ENCODE peak calls at places on chromosomes 2 and 18, in nine cellular contexts. D, R, H, N, E, A, U, P and W are unnamed samples.

GRCh38 chr2:54628418-54628817 is 95.0 kb upstream of the EML6 start:
- DNase-seq in D (no peak), R (no peak), H (no peak), N (no peak), E (no peak), A (no peak), U (no peak), P (no peak), W (no peak)

GRCh38 chr2:144389151-144389929 is 130.6 kb downstream of the ZEB2 start:
- DNase-seq in D (no peak), R (no peak), H (peak; percentile 54), N (no peak), E (peak; percentile 33), A (peak; percentile 45), U (peak; percentile 21), P (no peak), W (no peak)

GRCh38 chr2:127864877-127865276 is 6.9 kb upstream of the POLR2D start:
- DNase-seq in D (no peak), R (no peak), H (peak; percentile 88), N (no peak), E (peak; percentile 64), A (peak; percentile 38), U (peak; percentile 89), P (no peak), W (no peak)

GRCh38 chr2:95525294-95526035 is 40.9 kb upstream of the TRIM43B start:
- DNase-seq in D (no peak), R (no peak), H (peak; percentile 77), N (peak; percentile 26), E (peak; percentile 61), A (peak; percentile 43), U (peak; percentile 45), P (no peak), W (no peak)

GRCh38 chr2:191302459-191303155 is 57.4 kb downstream of the MYO1B start:
- DNase-seq in D (no peak), R (no peak), H (no peak), N (peak; percentile 18), E (no peak), A (no peak), U (no peak), P (peak; percentile 31), W (no peak)

GRCh38 chr18:10524507-10525425 is 1.1 kb upstream of the NAPG start:
- DNase-seq in D (no peak), R (peak; percentile 65), H (no peak), N (no peak), E (no peak), A (no peak), U (no peak), P (no peak), W (no peak)

GRCh38 chr2:205758051-205758450 is 75.8 kb downstream of the NRP2 start:
- DNase-seq in D (no peak), R (peak; percentile 82), H (no peak), N (no peak), E (no peak), A (no peak), U (no peak), P (peak; percentile 81), W (no peak)

GRCh38 chr2:172079416-172079815 is 5.9 kb upstream of the DLX1 start:
- DNase-seq in D (no peak), R (no peak), H (no peak), N (no peak), E (no peak), A (no peak), U (no peak), P (no peak), W (no peak)

GRCh38 chr2:10575566-10576300 is 114.0 kb downstream of the NOL10 start:
- DNase-seq in D (no peak), R (peak; percentile 60), H (no peak), N (no peak), E (no peak), A (no peak), U (no peak), P (peak; percentile 82), W (no peak)

GRCh38 chr2:116585654-116586053 is 1228.8 kb upstream of the DDX18 start:
- DNase-seq in D (no peak), R (no peak), H (no peak), N (no peak), E (no peak), A (no peak), U (no peak), P (no peak), W (no peak)

GRCh38 chr2:21228041-21228895 is 104.5 kb downstream of the TDRD15 start:
- DNase-seq in D (no peak), R (no peak), H (peak; percentile 42), N (no peak), E (no peak), A (no peak), U (peak; percentile 14), P (no peak), W (no peak)

GRCh38 chr2:16134436-16135165 is 194.3 kb downstream of the MYCN start:
- DNase-seq in D (no peak), R (no peak), H (no peak), N (no peak), E (no peak), A (no peak), U (no peak), P (no peak), W (no peak)

GRCh38 chr18:68233043-68233442 is 481.9 kb downstream of the TMX3 start:
- DNase-seq in D (no peak), R (no peak), H (no peak), N (no peak), E (no peak), A (no peak), U (no peak), P (no peak), W (no peak)

GRCh38 chr2:67046568-67046967 is 350.6 kb upstream of the ETAA1 start:
- DNase-seq in D (no peak), R (no peak), H (no peak), N (no peak), E (no peak), A (no peak), U (no peak), P (no peak), W (no peak)

GRCh38 chr2:67050621-67051020 is 346.5 kb upstream of the ETAA1 start:
- DNase-seq in D (no peak), R (peak; percentile 9), H (no peak), N (no peak), E (no peak), A (peak; percentile 17), U (no peak), P (peak; percentile 33), W (no peak)

GRCh38 chr2:67043781-67044478 is 353.2 kb upstream of the ETAA1 start:
- DNase-seq in D (no peak), R (no peak), H (no peak), N (no peak), E (no peak), A (peak; percentile 27), U (no peak), P (no peak), W (no peak)

GRCh38 chr2:67048314-67048713 is 348.8 kb upstream of the ETAA1 start:
- DNase-seq in D (no peak), R (no peak), H (no peak), N (no peak), E (no peak), A (no peak), U (no peak), P (no peak), W (no peak)
- TF ChIP-seq CTCF in D (no peak), R (no peak), H (no peak), N (no peak), E (no peak), A (no peak), U (no peak), P (peak; percentile 8), W (no peak)

DNA sequence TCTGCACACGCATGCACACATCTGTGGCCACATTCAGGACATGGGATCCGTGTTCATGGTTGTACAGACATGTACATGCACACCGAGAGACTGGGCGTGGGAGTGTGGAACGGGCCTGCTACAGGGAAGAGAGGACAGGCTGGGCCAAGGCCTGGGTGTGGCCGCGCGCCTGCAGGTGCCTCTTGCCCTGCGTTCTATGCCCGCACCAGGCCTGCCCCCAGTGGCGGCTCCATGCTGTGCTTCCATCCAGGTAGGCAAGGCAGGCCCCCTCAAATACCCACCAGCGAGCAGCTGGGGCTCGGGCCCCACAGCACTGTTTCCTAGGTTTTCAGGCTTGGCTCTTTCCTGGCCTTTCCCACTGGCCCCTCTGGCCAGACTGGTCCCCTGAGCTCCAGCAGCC is 15.5 kb upstream of the PTMA start:
- DNase-seq in D (no peak), R (no peak), H (peak; percentile 84), N (no peak), E (no peak), A (no peak), U (peak; percentile 79), P (no peak), W (no peak)
- TF ChIP-seq CTCF in D (no peak), R (no peak), H (peak; percentile 39), N (no peak), E (no peak), A (no peak), U (peak; percentile 50), P (no peak), W (no peak)

GRCh38 chr2:223771480-223771879 is 65.9 kb downstream of the AP1S3 start:
- DNase-seq in D (no peak), R (no peak), H (no peak), N (no peak), E (no peak), A (no peak), U (no peak), P (no peak), W (no peak)
- TF ChIP-seq CTCF in D (no peak), R (no peak), H (no peak), N (no peak), E (no peak), A (no peak), U (no peak), P (no peak), W (no peak)

GRCh38 chr18:61892683-61893303 is at the start of gene RNF152:
- DNase-seq in D (peak; percentile 30), R (peak; percentile 22), H (peak; percentile 59), N (peak; percentile 37), E (peak; percentile 55), A (peak; percentile 43), U (peak; percentile 32), P (peak; percentile 15), W (no peak)
- TF ChIP-seq CTCF in D (peak; percentile 7), R (no peak), H (no peak), N (no peak), E (no peak), A (no peak), U (no peak), P (peak; percentile 13), W (no peak)